ENCODE peak calls at places on chromosome 2, in seven cellular contexts. B is A673, M is foreskin fibroblast, J is HL-60, P is lung, A is esophagus muscularis mucosa, Z is transverse colon. U is an unnamed sample.

GRCh38 chr2:20421988-20422678 is 24.7 kb upstream of the RHOB start:
- DNase-seq in Z (peak), M (peak), P (peak), A (no peak), B (no peak), J (no peak), U (peak)

GRCh38 chr2:238486123-238486848 is 59.6 kb downstream of the ASB1 start:
- DNase-seq in J (no peak), P (no peak), A (no peak), Z (no peak), B (no peak), M (no peak), U (peak)

GRCh38 chr2:239730897-239731296 is 294.2 kb downstream of the NDUFA10 start:
- DNase-seq in B (no peak), P (no peak), A (no peak), M (no peak), J (no peak), Z (no peak), U (no peak)

GRCh38 chr2:236343400-236344161 is 79.4 kb upstream of the ASB18 start:
- DNase-seq in M (peak), Z (peak), P (peak), J (peak), B (peak), A (no peak), U (peak)

GRCh38 chr2:241025639-241026038 is 27.2 kb downstream of the SNED1 start:
- DNase-seq in Z (no peak), J (no peak), P (no peak), A (no peak), M (no peak), B (no peak), U (no peak)

GRCh38 chr2:172091626-172092566 is 6.6 kb downstream of the DLX1 start:
- DNase-seq in B (no peak), Z (no peak), J (no peak), P (no peak), A (no peak), M (no peak), U (peak)

GRCh38 chr2:150663143-150663542 is 175.7 kb upstream of the RND3 start:
- DNase-seq in P (no peak), Z (no peak), B (peak), J (no peak), A (no peak), M (peak), U (no peak)

GRCh38 chr2:109631741-109632140 is 17.6 kb downstream of the SOWAHC start:
- DNase-seq in J (no peak), M (no peak), A (no peak), Z (no peak), P (no peak), B (no peak), U (peak)

GRCh38 chr2:149595069-149595963 is 7.7 kb upstream of the MMADHC start:
- DNase-seq in A (no peak), P (no peak), Z (no peak), M (no peak), J (no peak), B (no peak), U (no peak)

GRCh38 chr2:221600388-221600787 is 28.3 kb upstream of the EPHA4 start:
- DNase-seq in B (no peak), M (no peak), Z (no peak), P (no peak), A (no peak), J (no peak), U (no peak)

GRCh38 chr2:218444692-218445357 is 25.9 kb downstream of the VIL1 start:
- DNase-seq in M (no peak), Z (peak), P (no peak), J (no peak), A (no peak), B (no peak), U (no peak)

GRCh38 chr2:164150601-164151000 is 414.8 kb upstream of the FIGN start:
- DNase-seq in P (no peak), Z (no peak), J (no peak), M (no peak), A (no peak), B (no peak), U (no peak)

GRCh38 chr2:218622606-218623238 is 15.0 kb downstream of the PLCD4 start:
- DNase-seq in M (no peak), Z (no peak), A (no peak), B (peak), J (no peak), P (no peak), U (no peak)

GRCh38 chr2:223641062-223641461 is 38.9 kb upstream of the SCG2 start:
- DNase-seq in B (peak), A (no peak), Z (no peak), J (no peak), P (no peak), M (no peak), U (no peak)

GRCh38 chr2:60819155-60819862 is 62.1 kb upstream of the REL start:
- DNase-seq in M (no peak), J (no peak), B (no peak), P (no peak), A (no peak), Z (peak), U (peak)

GRCh38 chr2:239152239-239152915 is 248.4 kb downstream of the HDAC4 start:
- DNase-seq in A (no peak), M (no peak), B (no peak), J (no peak), P (no peak), Z (no peak), U (no peak)

GRCh38 chr2:106269591-106270291 is 75.6 kb upstream of the UXS1 start:
- DNase-seq in B (no peak), Z (peak), J (no peak), M (no peak), A (peak), P (peak), U (no peak)

GRCh38 chr2:137151731-137152130 is 386.4 kb downstream of the THSD7B start:
- DNase-seq in B (no peak), P (no peak), M (no peak), A (no peak), J (no peak), Z (peak), U (no peak)

GRCh38 chr2:179622635-179623034 is 238.8 kb downstream of the ZNF385B start:
- DNase-seq in P (no peak), J (no peak), Z (no peak), B (no peak), A (no peak), M (no peak), U (no peak)

GRCh38 chr2:9139491-9140443 is 66.8 kb upstream of the ASAP2 start:
- DNase-seq in P (peak), J (no peak), M (peak), Z (peak), A (peak), B (peak), U (peak)

GRCh38 chr2:147224070-147224469 is 620.8 kb upstream of the ACVR2A start:
- DNase-seq in M (no peak), P (no peak), A (no peak), J (no peak), B (peak), Z (no peak), U (no peak)

GRCh38 chr2:239626971-239627598 is 226.3 kb upstream of the HDAC4 start:
- DNase-seq in J (no peak), P (no peak), A (no peak), B (peak), M (no peak), Z (no peak), U (no peak)

GRCh38 chr2:143686585-143687164 is 557.5 kb downstream of the ARHGAP15 start:
- DNase-seq in B (peak), A (no peak), Z (no peak), P (no peak), M (peak), J (no peak), U (no peak)

GRCh38 chr2:190615555-190616200 is 33.2 kb upstream of the NAB1 start:
- DNase-seq in Z (no peak), A (no peak), B (no peak), J (no peak), P (no peak), M (no peak), U (no peak)

GRCh38 chr2:111121028-111121872 is 536 bp downstream of the BCL2L11 start:
- DNase-seq in P (peak), B (peak), Z (peak), M (no peak), A (no peak), J (no peak), U (peak)

GRCh38 chr2:216107760-216108159 is 1.4 kb upstream of the XRCC5 start:
- DNase-seq in J (no peak), P (no peak), M (no peak), Z (no peak), A (no peak), B (no peak), U (no peak)

GRCh38 chr2:37617119-37617892 is 54.1 kb downstream of the CDC42EP3 start:
- DNase-seq in Z (no peak), P (no peak), A (no peak), J (no peak), M (no peak), B (no peak), U (no peak)

GRCh38 chr2:133667-134593 is 87.6 kb upstream of the FAM110C start:
- DNase-seq in A (no peak), M (no peak), B (peak), J (no peak), Z (peak), P (no peak), U (no peak)

GRCh38 chr2:99641999-99642398 is 152.2 kb upstream of the REV1 start:
- DNase-seq in Z (no peak), B (no peak), A (no peak), P (no peak), M (no peak), J (no peak), U (peak)

GRCh38 chr2:23757686-23758433 is 169.1 kb downstream of the ATAD2B start:
- DNase-seq in Z (no peak), A (no peak), J (no peak), M (peak), P (no peak), B (peak), U (no peak)

GRCh38 chr2:180999274-180999964 is 19.0 kb downstream of the UBE2E3 start:
- DNase-seq in B (no peak), P (no peak), M (no peak), Z (no peak), A (no peak), J (no peak), U (no peak)

GRCh38 chr2:238093181-238094140 is 6.7 kb upstream of the ESPNL start:
- DNase-seq in A (peak), Z (no peak), J (no peak), P (no peak), B (no peak), M (no peak), U (no peak)

GRCh38 chr2:54482725-54483124 is 26.6 kb downstream of the SPTBN1 start:
- DNase-seq in B (peak), M (peak), A (no peak), Z (peak), P (no peak), J (no peak), U (peak)

GRCh38 chr2:27016801-27017325 is 15.9 kb upstream of the TMEM214 start:
- DNase-seq in A (no peak), P (no peak), J (no peak), M (peak), Z (peak), B (peak), U (peak)

DNA sequence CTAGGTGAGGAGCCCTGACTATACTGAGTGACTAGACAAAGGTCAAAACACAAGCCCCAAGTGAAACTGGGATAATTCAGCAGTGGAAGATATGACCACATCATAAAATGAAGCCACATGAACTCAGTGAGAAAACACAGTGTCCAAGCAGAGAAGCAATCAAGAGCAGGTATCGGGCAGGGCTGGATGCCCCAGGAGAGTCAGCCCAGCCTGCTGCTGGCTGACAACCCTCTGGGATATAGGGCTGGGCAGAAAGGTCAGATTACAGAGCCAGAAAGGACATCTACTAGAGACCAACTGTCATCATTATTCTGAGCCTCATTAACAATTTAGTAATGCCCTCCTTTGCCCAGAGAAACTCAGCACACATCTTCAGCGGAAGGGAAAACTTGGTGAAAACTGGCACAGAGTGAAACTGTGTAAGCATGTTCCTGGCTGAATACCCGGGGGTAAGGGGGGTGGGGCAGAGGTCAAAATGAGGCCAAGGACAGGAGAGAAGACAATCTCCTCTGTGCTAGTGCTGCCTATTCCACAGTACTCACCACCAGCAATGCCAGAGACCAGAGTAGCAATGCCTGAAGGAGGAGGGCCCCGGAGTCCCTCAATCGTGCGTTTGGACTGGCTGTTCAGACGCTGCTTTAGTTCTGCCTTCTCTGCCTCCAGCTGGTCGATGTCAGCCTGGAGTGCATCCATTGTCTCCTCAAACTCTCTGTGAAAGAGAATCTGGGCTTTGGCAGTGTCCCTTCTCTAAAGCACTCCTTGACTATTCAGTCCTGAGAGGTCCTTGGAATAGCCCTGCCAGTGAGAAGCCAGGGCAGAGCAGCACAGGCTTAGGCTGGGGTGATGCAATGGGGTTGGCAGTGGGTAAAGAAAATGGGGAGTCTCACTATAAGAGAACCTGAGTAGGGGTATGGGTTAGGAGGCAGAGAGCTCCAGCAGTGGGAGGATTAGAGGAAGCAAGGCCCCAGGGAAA is 15.3 kb downstream of the DCTN1 start:
- DNase-seq in M (no peak), P (no peak), J (no peak), A (no peak), B (no peak), Z (no peak), U (no peak)
- TF ChIP-seq CTCF in M (no peak), P (no peak), J (no peak), A (no peak), B (no peak), Z (no peak), U (no peak)

GRCh38 chr2:191866195-191866594 is 19.3 kb upstream of the CAVIN2 start:
- DNase-seq in B (no peak), J (no peak), M (no peak), A (no peak), P (no peak), Z (no peak), U (no peak)
- H3K4me3 ChIP-seq in B (no peak), J (no peak), M (no peak), A (no peak), P (no peak), Z (no peak), U (no peak)

DNA sequence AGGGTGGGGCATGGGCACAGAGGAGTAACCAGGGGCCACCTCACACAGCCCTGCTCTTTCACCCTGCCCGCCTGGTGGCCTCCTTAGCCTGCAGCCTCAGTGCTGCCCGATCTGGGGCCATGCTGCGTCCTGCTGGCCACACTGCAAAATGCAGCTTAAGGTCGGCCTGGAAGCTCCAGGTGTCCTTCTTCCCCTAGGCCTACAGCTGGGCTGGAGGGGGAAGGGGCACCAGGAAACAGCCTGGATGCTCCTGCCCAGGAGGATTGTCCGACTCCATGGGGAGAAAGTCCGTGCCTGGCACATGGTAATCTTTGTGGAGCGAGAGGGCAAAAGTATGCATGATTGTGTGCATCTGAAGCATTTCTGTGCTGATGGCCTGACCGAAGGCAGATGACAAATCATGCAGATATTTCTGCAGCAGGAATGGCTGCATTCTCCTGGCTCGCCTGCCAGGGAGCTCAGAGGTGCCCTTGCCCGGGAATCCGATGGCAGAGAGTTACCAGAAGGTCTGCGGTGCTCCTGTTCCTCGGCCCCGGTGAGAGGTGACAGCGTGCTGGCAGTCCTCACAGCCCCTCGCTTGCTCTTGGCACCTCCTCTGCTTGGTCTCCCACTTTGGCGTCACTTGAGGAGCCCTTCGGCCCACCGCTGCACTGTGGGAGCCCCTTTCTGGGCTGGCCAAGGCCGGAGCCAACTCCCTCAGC is 12.8 kb upstream of the ALPP start:
- DNase-seq in Z (no peak), B (no peak), P (no peak), M (no peak), J (no peak), A (no peak), U (no peak)
- TF ChIP-seq CTCF in Z (peak), B (peak), P (no peak), M (peak), J (peak), A (no peak), U (no peak)

GRCh38 chr2:39667881-39668276 is 2.2 kb downstream of the TMEM178A start:
- DNase-seq in J (no peak), B (no peak), A (no peak), Z (no peak), M (no peak), P (no peak), U (no peak)
- H3K4me3 ChIP-seq in J (no peak), B (no peak), A (no peak), Z (no peak), M (no peak), P (no peak), U (no peak)

GRCh38 chr2:17754773-17755425 is 961 bp downstream of the GEN1 start:
- DNase-seq in B (peak), J (no peak), P (no peak), Z (no peak), A (no peak), M (no peak), U (no peak)

GRCh38 chr2:17758123-17758522 is 4.2 kb downstream of the GEN1 start:
- DNase-seq in Z (no peak), A (no peak), P (no peak), B (no peak), J (peak), M (no peak), U (no peak)

GRCh38 chr2:17759805-17760204 is 5.9 kb downstream of the GEN1 start:
- DNase-seq in A (no peak), J (peak), P (no peak), B (peak), Z (no peak), M (peak), U (no peak)

GRCh38 chr2:17756629-17757028 is 2.7 kb downstream of the GEN1 start:
- DNase-seq in P (no peak), A (no peak), M (no peak), B (no peak), Z (no peak), J (no peak), U (no peak)

GRCh38 chr2:17757321-17757720 is 3.4 kb downstream of the GEN1 start:
- DNase-seq in M (no peak), Z (peak), P (no peak), J (no peak), B (peak), A (no peak), U (no peak)
- TF ChIP-seq CTCF in M (no peak), Z (no peak), P (no peak), J (no peak), B (no peak), A (no peak), U (no peak)

GRCh38 chr2:151770995-151771394 is 36.7 kb upstream of the NEB start:
- DNase-seq in M (no peak), Z (no peak), J (no peak), A (no peak), P (no peak), B (no peak), U (no peak)
- H3K4me3 ChIP-seq in M (no peak), Z (no peak), J (no peak), A (no peak), P (no peak), B (no peak), U (no peak)

GRCh38 chr2:85712849-85713612 is 18.9 kb downstream of the GNLY start:
- DNase-seq in M (peak), J (no peak), Z (peak), B (no peak), A (no peak), P (peak), U (peak)
- TF ChIP-seq CTCF in M (no peak), J (no peak), Z (no peak), B (no peak), A (no peak), P (no peak), U (no peak)

GRCh38 chr2:204539010-204539385 is 6.3 kb upstream of the PARD3B start:
- DNase-seq in P (no peak), J (no peak), B (no peak), M (no peak), A (no peak), Z (no peak), U (no peak)

GRCh38 chr2:204535764-204536163 is 9.5 kb upstream of the PARD3B start:
- DNase-seq in P (no peak), B (no peak), Z (no peak), M (no peak), A (no peak), J (no peak), U (no peak)

GRCh38 chr2:204535356-204535755 is 9.9 kb upstream of the PARD3B start:
- DNase-seq in A (no peak), J (no peak), P (no peak), Z (no peak), M (no peak), B (no peak), U (no peak)

GRCh38 chr2:204541637-204542036 is 3.6 kb upstream of the PARD3B start:
- DNase-seq in J (no peak), M (no peak), P (no peak), A (no peak), B (no peak), Z (no peak), U (no peak)

GRCh38 chr2:204538179-204539009 is 6.9 kb upstream of the PARD3B start:
- DNase-seq in P (no peak), Z (no peak), B (peak), A (no peak), M (peak), J (no peak), U (no peak)
- H3K4me3 ChIP-seq in P (no peak), Z (no peak), B (no peak), A (no peak), M (peak), J (no peak), U (no peak)

DNA sequence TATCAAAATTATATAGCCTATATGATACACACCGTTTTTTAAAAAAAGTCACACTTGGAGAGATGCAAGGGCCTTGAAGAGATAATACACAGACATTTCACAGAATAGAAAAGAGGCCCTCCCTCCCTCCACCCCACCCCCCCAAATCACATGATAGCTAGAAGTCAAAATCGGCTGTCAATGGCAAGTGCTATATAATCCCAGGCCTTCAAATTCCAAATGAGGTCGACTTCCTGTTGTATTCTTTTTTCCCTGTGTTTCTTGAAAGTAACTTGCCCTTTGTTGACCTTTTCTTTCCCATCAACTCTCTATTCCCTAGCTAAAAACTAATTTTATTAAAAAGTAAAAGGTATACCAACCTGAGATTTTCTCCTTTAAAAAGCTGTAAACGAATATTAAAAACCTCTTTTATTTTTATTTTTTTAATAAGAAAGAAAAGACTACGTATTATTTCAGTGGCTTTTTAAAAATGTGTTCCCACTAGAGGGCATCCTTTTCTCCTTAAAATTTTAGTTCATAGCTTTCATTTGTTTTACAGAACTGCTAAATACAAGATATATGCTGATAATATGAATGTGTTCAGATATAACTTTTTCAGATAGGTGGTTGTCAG is 46.6 kb downstream of the KCMF1 start:
- DNase-seq in P (no peak), J (no peak), M (no peak), Z (no peak), A (no peak), B (peak), U (no peak)
- TF ChIP-seq CTCF in P (no peak), J (no peak), M (no peak), Z (peak), A (peak), B (peak), U (no peak)